ENCODE peak calls at places on chromosome 16, in eight cellular contexts. Z is EL; X is cerebellar cortex; T is naive thymus-derived CD8-positive, alpha-beta T cell; K is stomach; E is fibroblast of the aortic adventitia; G is stimulated activated CD8-positive, alpha-beta memory T cell treated with anti-CD3 and anti-CD28 coated beads, Interleukin-2, amount 100 ng/mL, for 48 hours; F is activated T-cell treated with anti-CD3 and anti-CD28 coated beads for 4 hours. M is an unnamed sample.

GRCh38 chr16:88685156-88686061 is 898 bp downstream of the SNAI3 start:
- DNase-seq in Z (peak; percentile 59), X (no peak), T (peak; percentile 46), K (no peak), E (peak; percentile 62), G (no peak), F (peak; percentile 69), M (peak; percentile 89)

GRCh38 chr16:75048051-75048450 is 49.2 kb downstream of the ZNRF1 start:
- DNase-seq in Z (no peak), X (no peak), T (no peak), K (no peak), E (no peak), G (no peak), F (no peak), M (no peak)

GRCh38 chr16:49345829-49346228 is 27.8 kb upstream of the C16orf78 start:
- DNase-seq in Z (no peak), X (no peak), T (no peak), K (no peak), E (no peak), G (no peak), F (no peak), M (no peak)

GRCh38 chr16:53055603-53056527 is 1.1 kb downstream of the CHD9 start:
- DNase-seq in Z (peak; percentile 76), X (peak; percentile 52), T (no peak), K (no peak), E (peak; percentile 84), G (no peak), F (no peak), M (peak; percentile 65)

GRCh38 chr16:59355704-59356103 is 621.6 kb upstream of the GOT2 start:
- DNase-seq in Z (no peak), X (no peak), T (no peak), K (no peak), E (no peak), G (no peak), F (no peak), M (no peak)

GRCh38 chr16:79810449-79811189 is 210.1 kb upstream of the MAF start:
- DNase-seq in Z (peak; percentile 2), X (no peak), T (no peak), K (no peak), E (no peak), G (no peak), F (no peak), M (no peak)

GRCh38 chr16:49651980-49652379 is 203.9 kb downstream of the ZNF423 start:
- DNase-seq in Z (no peak), X (no peak), T (no peak), K (no peak), E (no peak), G (no peak), F (no peak), M (no peak)

GRCh38 chr16:48385272-48385953 is at the start of gene SIAH1:
- DNase-seq in Z (peak; percentile 81), X (peak; percentile 75), T (peak; percentile 81), K (peak; percentile 90), E (peak; percentile 68), G (peak; percentile 81), F (peak; percentile 84), M (peak; percentile 91)

GRCh38 chr16:87183647-87184046 is 133.5 kb downstream of the C16orf95 start:
- DNase-seq in Z (no peak), X (no peak), T (no peak), K (no peak), E (no peak), G (no peak), F (no peak), M (no peak)

GRCh38 chr16:6206080-6206479 is 1108.5 kb upstream of the EEF2KMT start:
- DNase-seq in Z (no peak), X (peak; percentile 95), T (no peak), K (no peak), E (no peak), G (no peak), F (no peak), M (no peak)

GRCh38 chr16:78240459-78241222 is 141.2 kb downstream of the WWOX start:
- DNase-seq in Z (no peak), X (no peak), T (no peak), K (peak; percentile 65), E (no peak), G (no peak), F (no peak), M (no peak)

GRCh38 chr16:47731252-47731651 is 270.1 kb downstream of the PHKB start:
- DNase-seq in Z (peak; percentile 83), X (no peak), T (no peak), K (no peak), E (peak; percentile 99), G (no peak), F (no peak), M (peak; percentile 45)

GRCh38 chr16:87304951-87305350 is 12.2 kb downstream of the C16orf95 start:
- DNase-seq in Z (no peak), X (no peak), T (no peak), K (no peak), E (no peak), G (no peak), F (no peak), M (no peak)

GRCh38 chr16:50079741-50080140 is 14.0 kb downstream of the HEATR3 start:
- DNase-seq in Z (no peak), X (no peak), T (no peak), K (no peak), E (no peak), G (no peak), F (no peak), M (no peak)

M was measured in hepatic stellate cell.